ENCODE peak calls at places on chromosomes 12 and 14, in four cellular contexts. N is ELF-1, X is WTC11, M is mucosa of descending colon. I is an unnamed sample.

GRCh38 chr12:27843714-27844245 is 63.7 kb upstream of the MANSC4 start:
- DNase-seq in X (no peak), N (no peak), M (no peak), I (no peak)

GRCh38 chr12:32312049-32312670 is 87.2 kb upstream of the FGD4 start:
- DNase-seq in N (peak), M (no peak), X (no peak), I (no peak)

GRCh38 chr14:29930283-29930682 is 2.6 kb upstream of the PRKD1 start:
- DNase-seq in M (no peak), X (no peak), N (no peak), I (no peak)

GRCh38 chr12:94305293-94305957 is 154.2 kb downstream of the CEP83 start:
- DNase-seq in M (no peak), X (no peak), N (no peak), I (no peak)

GRCh38 chr14:33671556-33671955 is 279.3 kb downstream of the EGLN3 start:
- DNase-seq in M (no peak), N (no peak), X (no peak), I (no peak)

GRCh38 chr12:61367281-61367785 is 892.9 kb upstream of the USP15 start:
- DNase-seq in X (no peak), M (no peak), N (no peak), I (no peak)

GRCh38 chr12:1639538-1639937 is 10.5 kb downstream of the WNT5B start:
- DNase-seq in M (no peak), X (no peak), N (no peak), I (no peak)

GRCh38 chr12:116916122-116916521 is 5.4 kb downstream of the FBXW8 start:
- DNase-seq in M (no peak), N (no peak), X (no peak), I (no peak)

GRCh38 chr12:104809251-104809650 is 148.8 kb downstream of the SLC41A2 start:
- DNase-seq in X (no peak), N (no peak), M (no peak), I (no peak)

GRCh38 chr12:30964896-30965612 is 38.5 kb downstream of the TSPAN11 start:
- DNase-seq in M (no peak), X (no peak), N (no peak), I (no peak)

GRCh38 chr12:95601626-95602025 is 50.4 kb upstream of the USP44 start:
- DNase-seq in X (no peak), N (no peak), M (no peak), I (no peak)

GRCh38 chr12:94254270-94254669 is 105.9 kb downstream of the PLXNC1 start:
- DNase-seq in X (no peak), M (no peak), N (no peak), I (no peak)

I was measured in endodermal cell.